ENCODE peak calls at places on chromosomes 12 and 14, in ten cellular contexts. V is lower lobe of right lung; I is mucosa of descending colon; P is CD4-positive, alpha-beta T cell; F is neural crest cell; X is AG10803; B is bronchial epithelial cell; S is WTC11; Z is suprapubic skin; E is heart right ventricle. O is an unnamed sample.

GRCh38 chr12:716506-716905 is 35.9 kb upstream of the WNK1 start:
- DNase-seq in F (no peak), B (no peak), S (no peak), X (no peak), E (peak), V (no peak), P (no peak), Z (no peak), I (no peak), O (no peak)

GRCh38 chr12:81257952-81258551 is 180.2 kb downstream of the ACSS3 start:
- DNase-seq in I (no peak), V (no peak), Z (no peak), B (peak), E (no peak), X (peak), P (no peak), F (no peak), S (no peak), O (no peak)

GRCh38 chr12:129594098-129594497 is 309.7 kb downstream of the TMEM132D start:
- DNase-seq in E (no peak), F (no peak), I (no peak), Z (no peak), S (no peak), X (no peak), B (peak), V (no peak), P (no peak), O (no peak)

GRCh38 chr12:103742349-103742784 is 98.7 kb downstream of the NT5DC3 start:
- DNase-seq in F (no peak), E (peak), P (no peak), V (no peak), X (peak), B (peak), Z (no peak), I (no peak), S (no peak), O (no peak)

GRCh38 chr12:119024226-119024810 is 43.0 kb downstream of the SRRM4 start:
- DNase-seq in E (no peak), I (no peak), P (no peak), X (no peak), S (no peak), V (no peak), B (no peak), Z (no peak), F (no peak), O (no peak)

GRCh38 chr14:74255281-74255680 is 16.0 kb downstream of the VSX2 start:
- DNase-seq in B (no peak), Z (no peak), E (no peak), F (no peak), S (no peak), P (no peak), V (no peak), I (no peak), X (no peak), O (no peak)

GRCh38 chr12:105418232-105418631 is 87.7 kb downstream of the C12orf75 start:
- DNase-seq in P (no peak), I (no peak), F (no peak), S (no peak), Z (no peak), E (no peak), V (no peak), B (peak), X (peak), O (peak)

GRCh38 chr12:52715416-52715815 is 12.1 kb upstream of the KRT77 start:
- DNase-seq in P (no peak), F (no peak), B (peak), V (peak), X (no peak), I (no peak), Z (no peak), S (peak), E (no peak), O (peak)

GRCh38 chr12:120181991-120182631 is 12.4 kb downstream of the GCN1 start:
- DNase-seq in S (no peak), E (no peak), F (no peak), X (peak), V (no peak), B (peak), P (no peak), I (no peak), Z (no peak), O (no peak)

GRCh38 chr12:26857465-26858176 is 24.6 kb upstream of the ITPR2 start:
- DNase-seq in X (no peak), B (no peak), I (no peak), V (no peak), Z (no peak), F (no peak), S (no peak), E (no peak), P (no peak), O (no peak)

GRCh38 chr12:131442337-131442918 is 268.5 kb upstream of the SFSWAP start:
- DNase-seq in X (no peak), V (no peak), P (no peak), Z (no peak), S (no peak), B (no peak), I (no peak), E (no peak), F (no peak), O (no peak)

GRCh38 chr14:51121096-51121495 is 26.2 kb upstream of the TRIM9 start:
- DNase-seq in Z (no peak), B (no peak), I (no peak), S (no peak), V (no peak), F (no peak), P (no peak), X (no peak), E (no peak), O (no peak)

GRCh38 chr14:92122351-92122677 is 545 bp downstream of the CPSF2 start:
- DNase-seq in I (no peak), F (no peak), X (peak), Z (no peak), E (no peak), B (peak), S (no peak), V (no peak), P (no peak), O (no peak)

GRCh38 chr14:89542768-89543419 is 125.9 kb upstream of the FOXN3 start:
- DNase-seq in I (no peak), V (no peak), Z (no peak), E (no peak), S (no peak), F (no peak), X (no peak), B (no peak), P (no peak), O (no peak)

GRCh38 chr14:104753528-104754212 is 723 bp downstream of the SIVA1 start:
- DNase-seq in F (no peak), I (no peak), Z (no peak), B (peak), S (no peak), E (no peak), X (no peak), V (no peak), P (peak), O (no peak)

GRCh38 chr12:74538491-74539258 is 1.0 kb downstream of the ATXN7L3B start:
- DNase-seq in F (no peak), P (peak), S (no peak), B (no peak), X (no peak), Z (no peak), E (no peak), I (no peak), V (no peak), O (no peak)

GRCh38 chr12:67193705-67194104 is 75.5 kb upstream of the CAND1 start:
- DNase-seq in I (no peak), Z (no peak), S (peak), P (no peak), B (peak), V (no peak), E (peak), F (peak), X (peak), O (no peak)

GRCh38 chr14:100304825-100305445 is 1.3 kb downstream of the SLC25A29 start:
- DNase-seq in Z (no peak), I (peak), P (no peak), X (no peak), B (peak), V (peak), F (no peak), S (peak), E (peak), O (no peak)

GRCh38 chr14:24597403-24597802 is 12.1 kb downstream of the GZMH start:
- DNase-seq in I (no peak), B (no peak), F (no peak), E (no peak), S (no peak), P (no peak), X (no peak), Z (no peak), V (no peak), O (no peak)

GRCh38 chr14:80681651-80682050 is 259.9 kb downstream of the CEP128 start:
- DNase-seq in B (peak), S (no peak), Z (no peak), P (no peak), V (no peak), F (no peak), E (no peak), I (no peak), X (no peak), O (no peak)

GRCh38 chr12:120979862-120980696 is 1.7 kb downstream of the HNF1A start:
- DNase-seq in B (no peak), P (no peak), E (no peak), V (no peak), X (no peak), Z (no peak), S (peak), I (peak), F (no peak), O (no peak)

GRCh38 chr14:103597623-103598372 is 31.2 kb upstream of the KLC1 start:
- DNase-seq in B (peak), V (no peak), E (no peak), I (no peak), P (no peak), F (no peak), Z (no peak), X (peak), S (no peak), O (no peak)

GRCh38 chr12:15928870-15929571 is 17.9 kb downstream of the DERA start:
- DNase-seq in X (no peak), I (no peak), Z (no peak), B (no peak), E (peak), V (no peak), F (no peak), P (no peak), S (no peak), O (no peak)

GRCh38 chr14:69154779-69155178 is 1.9 kb upstream of the DCAF5 start:
- DNase-seq in V (no peak), X (no peak), Z (no peak), B (no peak), F (peak), P (no peak), I (no peak), S (no peak), E (no peak), O (no peak)

GRCh38 chr12:77232045-77232444 is 166.7 kb upstream of the E2F7 start:
- DNase-seq in Z (no peak), P (no peak), V (no peak), B (peak), E (no peak), S (no peak), X (peak), F (no peak), I (no peak), O (no peak)

GRCh38 chr14:41865894-41866293 is 259.2 kb downstream of the LRFN5 start:
- DNase-seq in I (no peak), E (no peak), X (no peak), B (no peak), S (no peak), P (no peak), V (no peak), Z (no peak), F (no peak), O (no peak)

GRCh38 chr12:101653503-101653902 is 43.9 kb upstream of the CHPT1 start:
- DNase-seq in E (no peak), V (no peak), Z (no peak), P (no peak), I (no peak), S (no peak), F (no peak), X (no peak), B (no peak), O (no peak)

GRCh38 chr12:19894803-19895202 is 455.5 kb downstream of the AEBP2 start:
- DNase-seq in V (no peak), B (peak), P (no peak), X (no peak), I (no peak), S (no peak), F (no peak), Z (no peak), E (no peak), O (no peak)

GRCh38 chr12:43789941-43790340 is 16.2 kb downstream of the TWF1 start:
- DNase-seq in X (peak), B (peak), F (no peak), I (no peak), V (no peak), Z (no peak), P (no peak), E (peak), S (no peak), O (no peak)

GRCh38 chr12:122888232-122888752 is 7.6 kb downstream of the VPS37B start:
- DNase-seq in E (no peak), P (peak), V (peak), I (no peak), X (peak), F (no peak), B (peak), Z (peak), S (peak), O (no peak)

GRCh38 chr12:103823871-103824270 is 17.2 kb downstream of the NT5DC3 start:
- DNase-seq in E (no peak), X (no peak), P (no peak), Z (no peak), S (no peak), V (no peak), B (no peak), I (no peak), F (no peak), O (no peak)

GRCh38 chr12:13587721-13588389 is 391.3 kb downstream of the EMP1 start:
- DNase-seq in X (no peak), Z (no peak), I (no peak), S (no peak), B (no peak), F (no peak), E (no peak), V (no peak), P (no peak), O (no peak)

GRCh38 chr14:90276627-90277367 is 20.4 kb downstream of the PSMC1 start:
- DNase-seq in X (no peak), S (peak), I (no peak), B (peak), V (peak), E (no peak), P (no peak), Z (no peak), F (no peak), O (no peak)

GRCh38 chr12:39000370-39000769 is 95.0 kb upstream of the CPNE8 start:
- DNase-seq in I (no peak), Z (no peak), B (no peak), P (no peak), X (no peak), F (no peak), E (no peak), S (no peak), V (no peak), O (no peak)

GRCh38 chr12:98002887-98003493 is 512.4 kb upstream of the TMPO start:
- DNase-seq in P (no peak), S (peak), V (no peak), B (peak), E (no peak), Z (no peak), F (peak), X (peak), I (no peak), O (no peak)

GRCh38 chr12:119949145-119949544 is 39.9 kb upstream of the BICDL1 start:
- DNase-seq in B (no peak), P (no peak), V (no peak), X (no peak), F (no peak), Z (no peak), I (no peak), S (no peak), E (no peak), O (no peak)

GRCh38 chr12:6039894-6040601 is 84.4 kb downstream of the VWF start:
- DNase-seq in V (no peak), F (peak), X (peak), P (peak), I (no peak), E (peak), Z (no peak), S (peak), B (peak), O (peak)

DNA sequence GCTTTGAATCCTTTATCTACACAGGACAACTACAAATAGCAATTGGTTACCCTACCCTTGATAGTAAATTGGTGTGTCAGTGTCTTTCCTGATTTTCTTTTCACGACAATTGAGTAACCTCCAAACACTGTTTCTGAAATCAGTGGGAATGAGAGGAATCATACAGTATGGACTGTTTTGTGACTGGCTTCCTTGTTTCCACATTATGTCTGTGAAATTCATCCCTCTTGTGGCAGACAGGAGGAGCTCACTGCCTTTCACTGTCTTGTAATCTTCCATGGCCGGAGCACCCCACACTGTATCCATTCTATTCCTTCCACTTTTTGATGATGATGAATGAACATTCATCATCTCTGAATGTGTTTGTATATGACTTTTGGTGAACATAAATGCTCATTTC is 164.0 kb upstream of the PZP start:
- DNase-seq in Z (no peak), P (no peak), I (no peak), B (peak), V (no peak), E (no peak), S (no peak), X (peak), F (no peak), O (no peak)
- TF ChIP-seq CTCF in Z (no peak), P (no peak), I (no peak), B (peak), V (no peak), E (peak), S (no peak), X (peak), F (peak), O (peak)

DNA sequence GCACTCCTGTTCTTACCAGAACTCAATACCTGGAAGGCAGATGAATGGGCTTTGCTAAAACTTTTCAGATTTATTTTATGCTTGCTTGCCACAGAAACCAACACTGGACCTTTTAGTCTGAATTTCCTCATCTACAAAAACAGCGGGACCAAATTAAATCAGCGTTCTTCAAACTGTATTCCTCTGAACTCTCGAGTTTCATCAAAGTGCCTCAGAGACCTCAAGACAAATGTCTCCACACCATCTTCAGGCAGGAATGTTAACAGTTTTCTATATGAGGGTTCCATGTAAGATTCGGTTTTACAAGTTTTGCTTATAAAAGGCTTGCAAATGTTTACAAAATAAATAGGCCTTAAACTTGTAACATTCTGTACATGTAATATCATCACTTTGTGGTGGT is 74.6 kb downstream of the MED13L start:
- DNase-seq in V (no peak), P (no peak), S (no peak), E (no peak), B (no peak), Z (no peak), F (no peak), I (no peak), X (peak), O (no peak)
- TF ChIP-seq CTCF in V (no peak), P (no peak), S (no peak), E (no peak), B (no peak), Z (no peak), F (peak), I (no peak), X (peak), O (peak)

DNA sequence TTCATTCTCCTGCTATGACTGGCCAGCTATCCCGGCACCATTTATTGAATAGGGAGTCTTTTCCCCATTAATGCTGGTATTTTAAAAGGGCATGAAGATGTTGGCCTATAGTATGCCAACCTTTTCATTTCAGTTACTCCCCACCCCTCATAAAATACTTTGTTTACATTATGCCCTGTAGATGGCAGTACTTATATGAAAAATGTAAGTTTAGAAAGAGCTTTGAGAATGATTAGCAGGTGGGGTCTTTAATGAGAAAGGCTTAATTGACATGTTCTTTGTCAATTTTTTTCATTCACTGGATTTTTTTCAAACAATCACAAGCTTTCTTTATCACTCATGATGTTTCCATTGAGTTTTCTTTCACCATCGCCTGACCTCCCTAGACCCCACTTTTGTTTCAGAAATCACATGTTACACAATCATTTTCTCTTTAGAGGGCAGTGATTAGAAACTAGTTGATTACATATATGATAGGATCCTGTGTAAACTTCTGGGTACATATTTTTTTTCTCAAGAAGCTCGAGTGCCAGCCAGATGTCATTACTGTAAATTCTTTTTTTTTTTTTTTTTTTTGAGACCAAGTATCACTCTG is 62.6 kb upstream of the PSMA6 start:
- DNase-seq in F (no peak), Z (no peak), I (no peak), E (no peak), X (no peak), P (no peak), S (no peak), V (no peak), B (peak), O (no peak)
- TF ChIP-seq CTCF in F (peak), Z (no peak), I (no peak), E (peak), X (peak), P (peak), S (no peak), V (peak), B (peak), O (peak)

DNA sequence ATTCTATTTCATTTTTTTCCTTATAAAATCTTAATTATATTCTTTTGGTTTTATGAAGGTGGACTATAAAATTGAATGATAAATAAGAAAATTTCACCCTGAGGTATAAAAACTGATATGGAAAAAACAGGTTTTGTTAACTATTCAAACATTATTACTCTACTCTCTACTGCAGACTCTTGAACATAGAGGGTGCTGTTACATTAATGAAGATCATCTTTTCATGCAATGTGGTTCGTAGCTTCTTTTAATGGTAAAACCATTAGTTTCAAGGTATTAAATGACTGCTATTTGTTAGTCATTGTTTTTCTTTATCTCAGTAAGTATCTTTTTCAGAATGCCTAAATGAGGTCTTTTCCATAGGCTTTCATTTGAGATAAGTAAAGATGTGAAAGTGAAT is 510.4 kb downstream of the SLC16A7 start:
- DNase-seq in I (no peak), V (no peak), S (no peak), B (peak), Z (no peak), P (no peak), E (no peak), F (no peak), X (peak), O (no peak)
- TF ChIP-seq CTCF in I (no peak), V (no peak), S (no peak), B (peak), Z (no peak), P (no peak), E (no peak), F (peak), X (peak), O (peak)

GRCh38 chr14:22303589-22304195 is 285.3 kb downstream of the DAD1 start:
- DNase-seq in B (no peak), F (no peak), X (peak), Z (no peak), S (no peak), V (no peak), P (no peak), I (no peak), E (no peak), O (no peak)
- TF ChIP-seq CTCF in B (peak), F (peak), X (peak), Z (no peak), S (no peak), V (peak), P (no peak), I (peak), E (peak), O (peak)

DNA sequence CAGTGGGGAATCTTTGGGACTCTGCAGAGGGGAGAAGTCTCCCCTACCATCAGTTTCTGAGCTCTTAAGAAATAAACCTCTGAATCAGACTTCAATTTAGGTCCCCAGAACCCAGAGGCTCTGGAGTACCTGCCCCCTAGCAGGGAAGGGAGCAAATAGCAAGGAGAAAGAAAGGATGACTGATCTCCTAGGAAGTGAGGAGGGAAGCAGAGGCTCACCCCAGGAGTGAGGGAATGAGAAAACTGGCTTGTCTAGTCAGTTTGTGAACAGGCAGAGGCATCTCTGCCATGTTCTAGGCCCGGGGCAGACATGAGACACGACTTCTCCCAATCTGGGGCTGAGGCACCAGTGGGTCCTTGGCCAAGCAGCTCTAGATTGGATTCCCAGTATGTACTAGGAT is 24.3 kb upstream of the SMUG1 start:
- DNase-seq in X (no peak), B (no peak), V (no peak), Z (no peak), E (no peak), F (no peak), S (no peak), I (no peak), P (no peak), O (no peak)
- TF ChIP-seq CTCF in X (peak), B (no peak), V (no peak), Z (no peak), E (no peak), F (no peak), S (no peak), I (no peak), P (no peak), O (no peak)

GRCh38 chr12:68786929-68787328 is 21.0 kb upstream of the MDM2 start:
- DNase-seq in F (no peak), V (no peak), B (no peak), I (no peak), S (no peak), Z (no peak), E (no peak), X (no peak), P (no peak), O (no peak)
- TF ChIP-seq CTCF in F (no peak), V (no peak), B (no peak), I (no peak), S (no peak), Z (no peak), E (no peak), X (no peak), P (no peak), O (peak)

O was measured in chondrocyte.